ENCODE peak calls at places on chromosome 14, in seven cellular contexts. C, W, U, D, Q, L and A are unnamed samples.

GRCh38 chr14:77965919-77966435 is 166.1 kb downstream of the ADCK1 start:
- DNase-seq in Q (no peak), C (no peak), W (no peak), U (peak), D (no peak), L (no peak), A (peak)

GRCh38 chr14:32494566-32495434 is 165.7 kb downstream of the AKAP6 start:
- DNase-seq in W (peak), D (no peak), Q (no peak), C (no peak), U (no peak), L (no peak), A (no peak)

GRCh38 chr14:61585598-61586538 is 109.4 kb upstream of the HIF1A start:
- DNase-seq in L (no peak), U (peak), Q (no peak), D (peak), W (peak), C (peak), A (peak)

GRCh38 chr14:83384253-83384652 is 1850.6 kb upstream of the SEL1L start:
- DNase-seq in U (no peak), C (no peak), D (no peak), L (peak), W (no peak), Q (no peak), A (no peak)

GRCh38 chr14:106210650-106211049 is 684.3 kb downstream of the TMEM121 start:
- DNase-seq in W (no peak), C (no peak), U (no peak), L (peak), Q (no peak), D (no peak), A (no peak)

GRCh38 chr14:51228890-51229289 is 11.2 kb upstream of the TMX1 start:
- DNase-seq in D (no peak), C (no peak), Q (no peak), W (no peak), U (no peak), L (no peak), A (no peak)

GRCh38 chr14:95710106-95710505 is 3.8 kb downstream of the TCL1A start:
- DNase-seq in W (no peak), C (no peak), U (peak), L (no peak), D (no peak), Q (no peak), A (no peak)

GRCh38 chr14:49940805-49941421 is 48.0 kb downstream of the ARF6 start:
- DNase-seq in W (no peak), U (no peak), C (no peak), Q (no peak), D (no peak), L (peak), A (peak)

GRCh38 chr14:99325591-99325990 is 53.6 kb upstream of the BCL11B start:
- DNase-seq in C (no peak), U (no peak), Q (no peak), D (no peak), W (no peak), L (no peak), A (no peak)

GRCh38 chr14:46279776-46280175 is 371.8 kb downstream of the RPL10L start:
- DNase-seq in L (no peak), D (no peak), C (no peak), U (no peak), W (no peak), Q (no peak), A (no peak)

GRCh38 chr14:51443195-51444018 is 203.4 kb downstream of the TMX1 start:
- DNase-seq in W (no peak), Q (no peak), L (no peak), D (no peak), C (no peak), U (no peak), A (peak)

GRCh38 chr14:64841121-64841611 is 38.5 kb downstream of the SPTB start:
- DNase-seq in D (no peak), L (no peak), Q (no peak), U (no peak), C (no peak), W (peak), A (peak)

GRCh38 chr14:103808403-103809001 is 38.9 kb downstream of the PPP1R13B start:
- DNase-seq in D (peak), W (peak), Q (peak), U (peak), L (peak), C (peak), A (peak)

GRCh38 chr14:64632056-64632455 is 72.2 kb upstream of the PLEKHG3 start:
- DNase-seq in C (no peak), W (no peak), D (no peak), L (no peak), Q (no peak), U (no peak), A (no peak)

GRCh38 chr14:92459479-92460421 is 53.8 kb upstream of the RIN3 start:
- DNase-seq in D (no peak), U (no peak), C (no peak), Q (no peak), L (no peak), W (no peak), A (no peak)

GRCh38 chr14:63045234-63045611 is at the start of gene KCNH5:
- DNase-seq in Q (no peak), D (no peak), C (no peak), L (no peak), U (no peak), W (peak), A (peak)

GRCh38 chr14:49173765-49174373 is 412.3 kb downstream of the RPS29 start:
- DNase-seq in W (no peak), D (no peak), L (peak), Q (no peak), C (peak), U (no peak), A (peak)

GRCh38 chr14:100677152-100677924 is 49.4 kb upstream of the DLK1 start:
- DNase-seq in L (no peak), U (peak), W (peak), D (peak), Q (no peak), C (no peak), A (peak)

GRCh38 chr14:50320279-50320678 is 8.2 kb downstream of the DMAC2L start:
- DNase-seq in L (no peak), D (peak), W (no peak), C (no peak), U (no peak), Q (no peak), A (peak)

GRCh38 chr14:31578266-31578665 is 17.1 kb downstream of the NUBPL start:
- DNase-seq in L (no peak), C (no peak), Q (no peak), D (no peak), U (no peak), W (no peak), A (no peak)

GRCh38 chr14:31881531-31882310 is 195.4 kb upstream of the ARHGAP5 start:
- DNase-seq in W (no peak), C (no peak), L (no peak), Q (no peak), D (no peak), U (no peak), A (peak)

GRCh38 chr14:87522575-87522974 is 470.4 kb downstream of the GALC start:
- DNase-seq in C (no peak), U (no peak), W (no peak), D (no peak), L (peak), Q (no peak), A (no peak)

GRCh38 chr14:36402867-36403266 is 82.4 kb upstream of the MBIP start:
- DNase-seq in L (no peak), U (no peak), W (no peak), C (no peak), Q (no peak), D (no peak), A (no peak)

GRCh38 chr14:60506462-60506984 is 2.4 kb upstream of the SIX6 start:
- DNase-seq in D (no peak), L (no peak), W (no peak), C (no peak), Q (no peak), U (no peak), A (no peak)

GRCh38 chr14:104171029-104171697 is 32.8 kb downstream of the KIF26A start:
- DNase-seq in D (no peak), Q (no peak), L (no peak), W (no peak), U (no peak), C (no peak), A (no peak)

GRCh38 chr14:31510222-31510621 is 22.4 kb upstream of the GPR33 start:
- DNase-seq in W (no peak), Q (no peak), L (peak), U (no peak), C (no peak), D (no peak), A (peak)

GRCh38 chr14:68979021-68979721 is at the start of gene ACTN1:
- DNase-seq in L (no peak), W (peak), C (peak), U (peak), Q (peak), D (peak), A (peak)

GRCh38 chr14:95289323-95290010 is 30.2 kb downstream of the CLMN start:
- DNase-seq in D (no peak), W (no peak), U (no peak), C (no peak), Q (no peak), L (no peak), A (no peak)

GRCh38 chr14:51331651-51332367 is 91.8 kb downstream of the TMX1 start:
- DNase-seq in D (no peak), C (no peak), W (no peak), Q (no peak), L (no peak), U (no peak), A (no peak)

GRCh38 chr14:74501135-74501614 is 7.6 kb downstream of the ISCA2 start:
- DNase-seq in C (no peak), D (peak), U (no peak), L (peak), Q (no peak), W (peak), A (peak)

GRCh38 chr14:85273099-85273677 is 256.8 kb upstream of the FLRT2 start:
- DNase-seq in D (no peak), L (no peak), U (no peak), Q (no peak), C (no peak), W (no peak), A (peak)
- H3K4me3 ChIP-seq in D (no peak), L (no peak), U (no peak), Q (no peak), C (no peak), W (no peak), A (peak)

DNA sequence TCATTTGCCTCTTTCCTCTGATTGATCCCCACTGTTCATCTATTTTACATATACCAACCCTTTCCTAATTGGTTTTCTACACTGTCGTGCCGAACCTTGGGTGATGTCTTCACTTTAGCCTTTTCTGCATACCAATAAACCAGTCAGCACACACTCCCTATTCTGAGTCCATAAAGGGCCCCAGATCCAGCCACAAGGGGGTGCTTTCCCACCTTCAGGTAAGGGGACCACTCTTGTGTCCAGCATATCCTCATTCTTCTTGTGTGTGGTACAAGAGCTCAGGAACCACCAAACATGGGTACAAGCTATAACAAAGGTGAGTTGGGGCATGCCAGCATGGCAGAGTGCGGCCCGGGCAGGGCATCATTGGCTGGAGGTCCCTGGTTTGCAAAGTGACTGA is 859.8 kb downstream of the FSCB start:
- DNase-seq in D (no peak), U (peak), L (no peak), W (no peak), C (no peak), Q (no peak), A (peak)
- TF ChIP-seq CTCF in D (no peak), U (no peak), L (no peak), W (no peak), C (no peak), Q (no peak), A (peak)

GRCh38 chr14:19947413-19948090 is 16.8 kb downstream of the OR4K1 start:
- DNase-seq in W (no peak), Q (no peak), L (no peak), U (no peak), C (no peak), D (no peak), A (no peak)
- H3K4me3 ChIP-seq in W (no peak), Q (no peak), L (no peak), U (no peak), C (no peak), D (no peak), A (no peak)

DNA sequence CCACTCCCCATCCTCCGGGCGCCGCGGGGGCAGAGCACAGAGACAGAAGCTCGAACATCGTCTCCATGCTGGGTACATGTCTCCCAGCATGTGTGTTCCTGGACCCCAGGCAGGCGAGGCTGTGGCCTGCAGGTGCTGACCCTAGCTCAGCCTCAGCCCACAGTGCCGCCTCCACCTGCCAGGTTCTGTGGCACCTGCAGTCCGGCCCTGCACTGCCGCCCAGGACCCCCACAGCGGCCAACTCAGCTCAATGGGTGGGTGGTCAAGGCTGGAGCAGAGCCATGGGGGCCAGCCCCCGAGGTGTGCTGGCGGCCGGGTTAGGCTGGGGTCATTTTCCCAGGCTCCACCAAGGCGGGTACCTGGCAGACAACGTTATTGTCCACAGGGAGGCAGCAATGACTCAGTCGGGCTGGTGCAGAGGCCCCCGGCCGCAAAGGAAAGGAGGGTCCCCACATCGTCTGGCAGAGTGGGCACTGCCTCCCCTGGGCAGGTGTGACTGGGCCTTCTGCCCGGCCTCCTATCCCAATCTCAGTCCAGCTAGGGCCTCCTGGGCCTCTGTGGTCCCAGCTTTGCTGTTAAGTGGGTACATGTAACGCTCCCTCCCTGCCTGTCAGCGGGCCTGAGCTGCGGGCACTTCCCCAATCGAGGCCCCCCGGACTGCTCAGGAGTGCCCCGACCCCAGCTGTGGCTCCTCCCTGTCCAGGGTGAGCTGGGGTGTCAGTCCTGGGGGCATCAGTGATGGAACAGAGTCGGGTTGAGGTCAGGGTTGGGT is 20.2 kb upstream of the NUDT14 start:
- DNase-seq in C (no peak), W (no peak), L (no peak), D (no peak), U (no peak), Q (no peak), A (no peak)
- TF ChIP-seq CTCF in C (peak), W (no peak), L (peak), D (no peak), U (no peak), Q (no peak), A (no peak)

GRCh38 chr14:29587046-29587445 is 340.6 kb downstream of the PRKD1 start:
- DNase-seq in U (no peak), L (no peak), C (no peak), Q (no peak), W (no peak), D (no peak), A (peak)
- H3K4me3 ChIP-seq in U (no peak), L (no peak), C (no peak), Q (no peak), W (no peak), D (no peak), A (no peak)

DNA sequence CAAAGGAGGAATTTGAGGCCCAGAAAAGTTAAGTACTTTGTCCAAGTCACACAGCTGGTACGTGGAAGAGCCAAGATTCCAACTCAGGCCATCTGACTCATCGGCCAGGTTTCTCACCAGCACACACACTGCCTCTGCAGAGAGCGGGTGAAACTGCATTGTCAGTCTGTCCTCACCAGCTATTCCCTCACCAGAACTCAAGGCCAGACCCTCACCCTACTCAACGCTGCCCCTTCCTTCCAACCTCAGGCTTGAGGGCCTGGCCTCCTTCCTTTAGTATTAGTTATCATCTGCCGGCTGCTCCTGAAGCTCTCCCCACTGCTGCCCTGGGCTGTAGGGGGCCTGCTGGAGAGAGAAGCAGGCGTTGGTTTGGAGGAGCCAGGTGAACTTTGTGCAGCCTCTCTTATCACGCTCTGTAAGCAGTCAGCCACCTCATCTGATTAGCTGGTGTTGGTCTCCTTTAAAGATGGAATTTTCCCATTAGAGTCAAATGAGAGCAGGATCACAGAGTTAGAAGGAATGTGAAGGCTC is 16.6 kb upstream of the PLEK2 start:
- DNase-seq in C (no peak), Q (no peak), W (no peak), L (no peak), U (no peak), D (no peak), A (peak)
- TF ChIP-seq CTCF in C (no peak), Q (no peak), W (no peak), L (no peak), U (no peak), D (no peak), A (peak)

DNA sequence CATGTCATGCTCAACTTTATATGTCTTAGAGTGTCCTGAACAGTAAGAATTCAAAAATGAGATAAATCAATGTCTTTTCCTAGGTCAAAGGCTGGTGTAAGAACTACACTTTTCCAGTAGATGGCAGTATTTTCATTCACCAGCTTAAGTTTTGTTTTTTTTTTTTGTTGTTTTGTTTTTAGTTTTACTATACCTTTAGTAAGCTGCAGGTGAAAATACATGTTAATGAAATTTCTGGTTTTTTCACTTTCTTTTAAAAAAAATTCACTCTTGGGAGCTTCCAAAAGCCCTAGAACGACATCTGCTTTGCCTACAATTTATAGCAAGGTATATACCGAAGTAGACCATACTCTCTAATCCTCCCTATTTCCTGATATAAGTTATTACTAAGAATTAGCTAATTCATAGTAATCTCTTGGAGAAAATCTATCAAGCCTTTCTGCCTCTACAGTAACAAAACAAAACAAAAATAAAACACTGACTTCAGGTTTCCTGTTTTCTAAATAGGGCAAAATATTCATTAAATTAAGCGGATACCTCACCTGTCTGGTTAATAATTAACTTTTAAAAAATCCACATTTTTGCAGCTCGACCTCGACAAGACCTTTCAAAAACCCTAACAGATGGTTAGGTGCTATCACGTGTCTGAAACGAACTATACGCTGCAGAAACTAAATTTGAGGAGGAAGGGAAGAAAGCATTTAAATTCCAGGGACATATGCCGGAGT is 2.7 kb upstream of the SAMD4A start:
- DNase-seq in Q (no peak), W (no peak), L (peak), U (no peak), C (no peak), D (no peak), A (peak)
- H3K4me3 ChIP-seq in Q (peak), W (peak), L (no peak), U (peak), C (peak), D (peak), A (peak)

GRCh38 chr14:54622189-54622958 is 55.4 kb downstream of the SAMD4A start:
- DNase-seq in C (no peak), L (no peak), U (no peak), D (no peak), Q (no peak), W (no peak), A (no peak)
- TF ChIP-seq CTCF in C (no peak), L (no peak), U (no peak), D (no peak), Q (no peak), W (no peak), A (no peak)

GRCh38 chr14:58635041-58635440 is 2.7 kb upstream of the DACT1 start:
- DNase-seq in W (no peak), C (no peak), D (no peak), U (no peak), Q (no peak), L (no peak), A (no peak)
- H3K4me3 ChIP-seq in W (no peak), C (no peak), D (no peak), U (no peak), Q (no peak), L (no peak), A (no peak)

DNA sequence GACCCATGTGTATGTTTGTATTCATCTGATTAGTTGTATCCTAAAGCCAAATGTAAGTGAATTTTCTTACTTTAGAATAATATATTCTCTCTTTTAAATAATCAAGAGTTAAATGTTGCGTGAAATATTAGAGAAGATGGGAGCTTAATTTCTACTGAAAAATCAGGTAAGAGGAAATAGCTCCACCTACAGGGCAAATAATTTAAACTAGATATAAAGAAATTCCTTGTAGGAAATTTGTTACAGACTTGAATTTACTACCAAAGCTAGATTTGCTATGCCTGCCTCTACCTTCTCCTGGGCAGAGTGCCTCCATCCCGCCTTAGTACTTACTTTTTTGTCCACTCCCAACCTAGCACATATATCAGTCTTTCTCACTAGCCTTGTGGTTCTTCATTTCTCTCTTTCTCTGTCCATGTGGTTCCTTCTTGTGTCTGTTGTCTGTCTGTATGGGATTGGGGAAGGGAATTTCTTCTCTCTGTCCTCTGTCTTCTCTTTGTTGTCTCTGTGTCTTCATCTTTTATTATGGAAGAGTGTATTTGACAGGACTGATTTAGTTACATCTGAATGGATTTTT is 44.7 kb downstream of the PALS1 start:
- DNase-seq in C (no peak), W (no peak), Q (no peak), U (no peak), D (no peak), L (peak), A (peak)
- TF ChIP-seq CTCF in C (peak), W (peak), Q (peak), U (peak), D (peak), L (peak), A (peak)